ENCODE peak calls at places on chromosomes 6 and 20, in nine cellular contexts. E is Panc1; M is AG08396; A is amygdala; P is activated T-helper 1 cell treated with anti-CD3 and anti-CD28 coated beads, Interleukin-2, amount 50 U/mL, for 16 hours; J is CD8-positive, alpha-beta T cell; W is hepatocyte; X is GM12865; R is progenitor cell of endocrine pancreas. D is an unnamed sample.
A peak's percentile ranks its signal among the peaks of the same experiment; 100 is the strongest.

GRCh38 chr6:3009930-3010329 is 10.2 kb downstream of the NQO2 start:
- DNase-seq in M (no peak), A (no peak), W (no peak), J (no peak), X (no peak), E (no peak), R (no peak), P (no peak), D (peak; percentile 61)

GRCh38 chr20:19932170-19932667 is 84.9 kb upstream of the NAA20 start:
- DNase-seq in R (no peak), M (peak; percentile 67), X (no peak), W (peak; percentile 35), A (no peak), P (no peak), E (no peak), J (no peak), D (no peak)

GRCh38 chr6:30211306-30211705 is 1.9 kb downstream of the TRIM26 start:
- DNase-seq in J (no peak), X (no peak), M (no peak), W (no peak), R (no peak), E (no peak), A (no peak), P (no peak), D (no peak)

GRCh38 chr20:31374346-31374745 is 5.9 kb downstream of the DEFB118 start:
- DNase-seq in J (no peak), E (no peak), A (no peak), R (no peak), W (no peak), X (no peak), P (no peak), M (no peak), D (no peak)

GRCh38 chr6:72084992-72085569 is 198.7 kb downstream of the RIMS1 start:
- DNase-seq in R (no peak), W (peak; percentile 26), E (no peak), X (peak; percentile 21), A (no peak), J (no peak), P (no peak), M (no peak), D (peak; percentile 6)

GRCh38 chr20:12598894-12599293 is 409.9 kb upstream of the SPTLC3 start:
- DNase-seq in A (no peak), J (no peak), E (no peak), X (no peak), R (no peak), W (no peak), P (no peak), M (no peak), D (no peak)

GRCh38 chr6:55175778-55176084 is 1.4 kb downstream of the HCRTR2 start:
- DNase-seq in R (no peak), E (no peak), P (no peak), W (no peak), A (no peak), X (no peak), M (no peak), J (no peak), D (no peak)

GRCh38 chr20:46011631-46012482 is 3.1 kb downstream of the MMP9 start:
- DNase-seq in P (no peak), M (peak; percentile 66), X (peak; percentile 65), R (no peak), W (no peak), A (no peak), E (no peak), J (peak; percentile 19), D (peak; percentile 61)

GRCh38 chr20:53187402-53187801 is 215.2 kb downstream of the TSHZ2 start:
- DNase-seq in E (no peak), W (no peak), J (no peak), X (peak; percentile 61), P (no peak), A (no peak), M (no peak), R (no peak), D (no peak)

GRCh38 chr20:57250607-57251343 is 15.7 kb downstream of the BMP7 start:
- DNase-seq in X (peak; percentile 18), R (no peak), P (no peak), J (peak; percentile 12), A (no peak), E (no peak), W (no peak), M (no peak), D (no peak)

GRCh38 chr20:19370076-19371075 is 157.9 kb downstream of the SLC24A3 start:
- DNase-seq in W (no peak), M (no peak), R (no peak), X (no peak), P (no peak), E (no peak), A (no peak), J (no peak), D (no peak)

GRCh38 chr6:4635666-4636065 is 140.5 kb upstream of the CDYL start:
- DNase-seq in R (no peak), P (no peak), J (no peak), W (no peak), M (no peak), E (no peak), X (no peak), A (no peak), D (no peak)

GRCh38 chr6:7697432-7697819 is 28.5 kb upstream of the BMP6 start:
- DNase-seq in R (no peak), J (no peak), A (no peak), X (no peak), W (no peak), P (no peak), E (no peak), M (no peak), D (no peak)

GRCh38 chr6:53161481-53162009 is 12.9 kb upstream of the GCM1 start:
- DNase-seq in R (no peak), P (no peak), M (no peak), X (no peak), E (no peak), A (no peak), W (no peak), J (no peak), D (no peak)

GRCh38 chr6:90466191-90466940 is 120.5 kb downstream of the MAP3K7 start:
- DNase-seq in X (peak; percentile 39), R (no peak), E (no peak), M (no peak), A (no peak), W (peak; percentile 31), J (no peak), P (no peak), D (no peak)

GRCh38 chr6:36692220-36692619 is 5.4 kb upstream of the RAB44 start:
- DNase-seq in J (peak; percentile 21), W (no peak), E (no peak), A (no peak), P (no peak), M (no peak), R (no peak), X (peak; percentile 72), D (no peak)

GRCh38 chr20:47276856-47277541 is 79.5 kb downstream of the ZMYND8 start:
- DNase-seq in J (no peak), P (no peak), X (no peak), W (no peak), A (peak; percentile 24), E (no peak), R (no peak), M (peak; percentile 20), D (peak; percentile 25)

GRCh38 chr6:44002591-44003344 is 124.5 kb downstream of the MRPL14 start:
- DNase-seq in W (peak; percentile 91), M (peak; percentile 53), J (peak; percentile 46), X (peak; percentile 70), A (no peak), P (peak; percentile 36), R (peak; percentile 71), E (no peak), D (peak; percentile 84)

GRCh38 chr20:25399038-25399430 is 8.4 kb upstream of the ABHD12 start:
- DNase-seq in M (peak; percentile 68), P (no peak), A (peak; percentile 22), W (peak; percentile 78), R (no peak), E (peak; percentile 67), X (peak; percentile 66), J (peak; percentile 20), D (peak; percentile 71)

GRCh38 chr6:44608175-44608574 is 220.7 kb downstream of the CDC5L start:
- DNase-seq in P (no peak), J (no peak), M (no peak), X (no peak), W (no peak), E (no peak), R (no peak), A (no peak), D (no peak)

GRCh38 chr20:48163521-48163920 is 378.2 kb upstream of the SULF2 start:
- DNase-seq in P (no peak), M (no peak), E (no peak), A (no peak), R (no peak), W (no peak), X (no peak), J (no peak), D (no peak)

GRCh38 chr6:107132330-107132954 is 17.1 kb upstream of the BEND3 start:
- DNase-seq in J (peak; percentile 20), X (peak; percentile 43), M (no peak), E (no peak), R (no peak), W (peak; percentile 45), A (no peak), P (no peak), D (no peak)

GRCh38 chr20:34516874-34517542 is 786 bp downstream of the DYNLRB1 start:
- DNase-seq in A (no peak), P (no peak), M (peak; percentile 20), R (no peak), J (peak; percentile 35), X (peak; percentile 50), W (peak; percentile 46), E (no peak), D (peak; percentile 58)

GRCh38 chr6:90146914-90147668 is 149.6 kb downstream of the BACH2 start:
- DNase-seq in E (no peak), R (no peak), J (no peak), P (no peak), W (no peak), A (no peak), X (no peak), M (no peak), D (no peak)

GRCh38 chr6:25132934-25133333 is 146.2 kb upstream of the CARMIL1 start:
- DNase-seq in J (no peak), X (no peak), E (no peak), W (no peak), A (no peak), R (no peak), P (no peak), M (no peak), D (no peak)

GRCh38 chr20:38126146-38126912 is 38.7 kb downstream of the TGM2 start:
- DNase-seq in W (no peak), J (no peak), P (no peak), R (no peak), X (no peak), A (no peak), M (no peak), E (no peak), D (peak; percentile 32)

GRCh38 chr20:39660965-39661364 is 698.8 kb downstream of the DHX35 start:
- DNase-seq in R (no peak), J (no peak), E (no peak), W (no peak), P (no peak), X (no peak), A (no peak), M (no peak), D (no peak)

GRCh38 chr6:170454512-170455285 is 98.4 kb downstream of the PSMB1 start:
- DNase-seq in J (no peak), P (no peak), A (no peak), E (no peak), X (no peak), W (no peak), R (no peak), M (no peak), D (no peak)

GRCh38 chr6:259901-260508 is 32.3 kb upstream of the DUSP22 start:
- DNase-seq in E (no peak), W (no peak), X (peak; percentile 73), R (no peak), A (no peak), J (no peak), P (no peak), M (no peak), D (no peak)

GRCh38 chr6:31575952-31576684 is 753 bp downstream of the TNF start:
- DNase-seq in M (no peak), E (no peak), W (no peak), R (no peak), J (no peak), A (no peak), X (no peak), P (no peak), D (no peak)

GRCh38 chr20:63233061-63233344 is 2.7 kb upstream of the BIRC7 start:
- DNase-seq in P (no peak), A (no peak), J (no peak), X (no peak), W (no peak), E (no peak), M (no peak), R (no peak), D (no peak)

D was measured in Caco-2.